ENCODE peak calls at places on chromosomes 7 and 10, in ten cellular contexts. C is heart left ventricle, Q is breast epithelium, O is uterus, J is body of pancreas, D is A549, L is erythroblast, X is lower leg skin, A is ovary, W is endothelial cell of umbilical vein. G is an unnamed sample.

GRCh38 chr7:30041526-30042269 is 13.5 kb downstream of the PLEKHA8 start:
- DNase-seq in W (no peak), Q (no peak), O (no peak), C (no peak), A (no peak), X (no peak), D (no peak), J (no peak), L (no peak), G (no peak)

GRCh38 chr10:69856601-69857166 is 55.0 kb downstream of the COL13A1 start:
- DNase-seq in L (no peak), A (no peak), Q (no peak), O (no peak), D (no peak), C (no peak), X (no peak), J (no peak), W (no peak), G (no peak)

GRCh38 chr10:133230387-133231195 is 574 bp downstream of the UTF1 start:
- DNase-seq in W (no peak), O (no peak), Q (no peak), X (no peak), L (peak), J (no peak), C (no peak), A (no peak), D (no peak), G (no peak)

GRCh38 chr10:624312-624604 is 65.2 kb downstream of the DIP2C start:
- DNase-seq in X (no peak), C (no peak), W (no peak), L (no peak), Q (no peak), A (no peak), D (no peak), O (no peak), J (no peak), G (no peak)

GRCh38 chr10:100518761-100519241 is 860 bp downstream of the SEC31B start:
- DNase-seq in C (peak), O (peak), W (peak), L (peak), Q (peak), X (no peak), A (peak), D (peak), J (peak), G (peak)

GRCh38 chr10:67539312-67539711 is 156.7 kb downstream of the CTNNA3 start:
- DNase-seq in O (no peak), Q (no peak), L (no peak), D (no peak), X (peak), J (no peak), W (no peak), A (no peak), C (no peak), G (no peak)

GRCh38 chr10:101305241-101306230 is 48.4 kb upstream of the BTRC start:
- DNase-seq in X (no peak), O (no peak), W (no peak), A (no peak), J (no peak), D (no peak), Q (no peak), C (no peak), L (no peak), G (no peak)

GRCh38 chr10:102645388-102645740 is 1.1 kb downstream of the TRIM8 start:
- DNase-seq in Q (peak), D (peak), A (peak), O (peak), L (peak), C (peak), J (peak), X (no peak), W (peak), G (no peak)

GRCh38 chr10:99711129-99711719 is 20.7 kb downstream of the COX15 start:
- DNase-seq in W (peak), A (peak), L (peak), X (no peak), D (peak), O (peak), C (no peak), Q (no peak), J (peak), G (peak)

GRCh38 chr7:67470256-67470751 is 473.7 kb downstream of the TYW1 start:
- DNase-seq in L (no peak), Q (no peak), W (no peak), D (no peak), J (no peak), A (no peak), O (no peak), C (no peak), X (no peak), G (no peak)

GRCh38 chr7:23468721-23469149 is 1.6 kb downstream of the IGF2BP3 start:
- DNase-seq in X (no peak), A (no peak), O (no peak), J (no peak), D (no peak), C (no peak), Q (no peak), W (peak), L (peak), G (no peak)

GRCh38 chr7:91515961-91516360 is 251.7 kb downstream of the FZD1 start:
- DNase-seq in L (no peak), J (no peak), D (no peak), C (no peak), W (no peak), A (no peak), X (no peak), Q (no peak), O (no peak), G (no peak)

GRCh38 chr7:21942955-21943354 is 2.7 kb downstream of the CDCA7L start:
- DNase-seq in O (no peak), L (no peak), D (no peak), C (no peak), X (no peak), W (no peak), J (no peak), A (no peak), Q (no peak), G (no peak)

GRCh38 chr10:5588080-5588453 is 63.3 kb downstream of the CALML3 start:
- DNase-seq in O (no peak), A (no peak), Q (no peak), C (no peak), J (no peak), L (no peak), W (no peak), D (no peak), X (no peak), G (no peak)

GRCh38 chr7:155296006-155296787 is 1.5 kb upstream of the INSIG1 start:
- DNase-seq in W (no peak), O (no peak), D (no peak), Q (no peak), A (no peak), C (no peak), X (no peak), J (peak), L (no peak), G (no peak)

GRCh38 chr10:50635286-50635685 is 11.5 kb upstream of the SGMS1 start:
- DNase-seq in O (no peak), W (peak), Q (no peak), L (no peak), X (no peak), D (no peak), A (no peak), J (no peak), C (no peak), G (peak)

GRCh38 chr7:97022451-97023306 is 2.0 kb downstream of the DLX5 start:
- DNase-seq in X (peak), A (no peak), J (no peak), C (no peak), W (no peak), D (no peak), Q (no peak), O (no peak), L (no peak), G (no peak)

GRCh38 chr7:22445140-22445722 is 54.8 kb downstream of the STEAP1B start:
- DNase-seq in W (peak), C (peak), J (peak), D (no peak), L (no peak), X (peak), Q (peak), A (peak), O (peak), G (peak)

GRCh38 chr7:138753611-138754010 is 44.2 kb upstream of the TMEM213 start:
- DNase-seq in L (no peak), Q (no peak), D (no peak), A (no peak), J (no peak), C (no peak), W (no peak), O (no peak), X (no peak), G (no peak)

GRCh38 chr7:112081778-112082177 is 124.4 kb downstream of the DOCK4 start:
- DNase-seq in O (no peak), J (no peak), W (no peak), Q (no peak), X (no peak), D (no peak), C (no peak), L (no peak), A (no peak), G (no peak)

GRCh38 chr7:17622443-17622842 is 317.9 kb downstream of the SNX13 start:
- DNase-seq in L (no peak), Q (no peak), J (no peak), O (no peak), C (no peak), X (no peak), D (no peak), A (no peak), W (no peak), G (no peak)

GRCh38 chr7:108094933-108095710 is 35.0 kb downstream of the LAMB4 start:
- DNase-seq in C (no peak), L (no peak), A (peak), Q (no peak), J (peak), O (peak), D (peak), W (peak), X (no peak), G (peak)

GRCh38 chr10:103661198-103661950 is 167.9 kb downstream of the NEURL1 start:
- DNase-seq in W (no peak), O (peak), C (peak), A (peak), L (peak), X (peak), Q (peak), J (peak), D (no peak), G (no peak)

GRCh38 chr7:134029-134428 is 58.3 kb upstream of the FAM20C start:
- DNase-seq in J (no peak), D (no peak), Q (no peak), C (peak), A (no peak), L (no peak), X (peak), W (no peak), O (no peak), G (no peak)

GRCh38 chr10:43202224-43202656 is 64.0 kb downstream of the CSGALNACT2 start:
- DNase-seq in O (peak), Q (peak), W (no peak), D (no peak), A (no peak), C (peak), L (peak), J (peak), X (peak), G (no peak)

DNA sequence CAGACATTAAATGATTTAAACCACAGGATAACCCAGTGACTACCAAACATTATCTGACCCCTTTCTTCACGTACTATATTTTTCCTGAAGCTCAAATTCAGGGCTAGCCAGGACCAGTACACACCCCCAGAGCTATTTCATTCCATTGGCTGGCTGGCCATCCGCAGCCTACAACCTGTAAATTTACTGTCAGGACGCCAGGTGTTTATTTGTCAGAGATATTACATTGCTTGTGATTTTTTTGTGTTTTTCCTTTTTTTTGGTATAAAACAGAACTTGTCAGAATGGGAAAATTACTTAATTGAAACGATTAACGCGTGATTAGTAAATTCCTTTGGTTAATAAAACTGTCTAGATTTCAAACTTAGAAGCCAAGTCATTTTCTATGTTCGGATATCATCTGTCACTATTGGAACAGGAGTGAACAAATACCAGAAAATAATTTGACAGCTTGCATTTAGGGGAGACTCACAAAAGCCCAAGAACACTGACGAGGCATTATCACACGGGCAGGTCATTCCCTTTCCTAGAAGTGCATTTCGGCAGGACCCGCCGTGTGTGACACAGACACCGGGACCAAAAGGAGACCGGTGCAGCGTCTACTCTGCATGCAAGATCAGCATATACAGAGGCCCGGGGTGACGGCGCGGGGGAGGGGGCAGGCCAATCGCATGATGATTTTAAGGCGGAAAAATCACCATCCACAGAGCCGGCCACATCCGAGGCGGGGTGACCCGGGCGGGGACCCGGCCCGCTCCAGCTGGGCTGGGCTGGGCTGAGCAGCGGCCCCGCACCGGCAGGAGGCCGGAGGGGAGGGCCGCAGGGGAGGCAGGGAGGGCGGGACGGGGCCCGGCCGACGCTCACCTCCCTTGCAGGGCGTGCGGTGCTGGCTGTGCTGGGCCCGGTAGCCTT is 926 bp downstream of the GLUD1 start:
- DNase-seq in L (peak), Q (peak), J (peak), A (peak), O (peak), W (peak), C (peak), X (peak), D (peak), G (peak)
- TF ChIP-seq POLR2A in L (no peak), Q (no peak), J (peak), A (no peak), O (no peak), W (no peak), C (no peak), X (no peak), D (no peak), G (no peak)

GRCh38 chr7:73621168-73622063 is 2.9 kb downstream of the MLXIPL start:
- DNase-seq in L (no peak), Q (no peak), C (no peak), D (no peak), J (no peak), W (no peak), A (no peak), O (no peak), X (no peak), G (no peak)
- TF ChIP-seq POLR2A in L (no peak), Q (no peak), C (no peak), D (no peak), J (no peak), W (no peak), A (no peak), O (no peak), X (no peak), G (no peak)

GRCh38 chr10:127552446-127552845 is 3.3 kb downstream of the NPS start:
- DNase-seq in D (no peak), W (no peak), L (no peak), J (no peak), O (no peak), C (no peak), A (no peak), X (no peak), Q (no peak), G (no peak)

GRCh38 chr10:127553431-127553830 is 4.3 kb downstream of the NPS start:
- DNase-seq in D (no peak), W (no peak), Q (no peak), J (no peak), X (no peak), A (no peak), C (no peak), O (no peak), L (no peak), G (no peak)

DNA sequence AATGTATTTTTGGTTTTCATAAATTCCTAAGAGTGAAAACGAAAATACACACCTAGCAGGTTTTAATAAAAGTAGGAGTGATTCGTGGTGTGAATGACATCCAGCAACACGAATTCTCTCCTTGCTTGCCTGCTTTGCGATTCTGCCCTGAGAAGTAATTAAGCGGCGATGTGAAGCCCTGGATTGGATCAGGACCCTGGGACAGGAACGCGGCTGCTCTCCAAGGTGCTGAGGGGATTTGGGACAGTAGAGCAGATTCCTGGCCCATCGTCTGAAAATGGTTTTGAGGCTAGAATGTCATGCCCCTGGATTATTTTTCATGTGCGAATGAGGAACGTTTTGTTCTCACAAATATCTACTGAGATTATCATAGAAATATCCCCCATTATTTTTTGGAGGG is 7.8 kb downstream of the NPS start:
- DNase-seq in X (no peak), D (no peak), O (no peak), J (no peak), A (no peak), W (no peak), C (no peak), Q (no peak), L (no peak), G (no peak)
- TF ChIP-seq POLR2A in X (no peak), D (no peak), O (no peak), J (no peak), A (no peak), W (no peak), C (no peak), Q (no peak), L (no peak), G (no peak)

DNA sequence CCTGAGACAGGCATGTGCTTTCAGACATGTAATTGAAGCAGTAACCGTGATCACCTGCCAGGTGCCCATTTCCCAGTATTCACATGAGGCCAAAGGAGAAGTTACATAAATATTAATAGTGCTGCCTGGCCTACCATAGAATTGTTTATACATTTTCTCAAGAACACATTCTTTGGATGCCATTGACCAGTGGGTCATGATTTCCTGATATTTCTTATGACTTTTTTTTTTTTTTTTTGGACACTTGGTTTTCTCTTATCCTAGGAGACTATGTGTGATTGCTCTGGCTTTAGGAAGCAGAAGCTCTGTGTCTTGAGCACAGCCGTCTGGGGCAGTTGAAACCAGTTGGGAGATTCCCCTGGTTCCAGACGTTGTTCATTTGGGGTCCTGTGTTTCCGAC is 143.9 kb upstream of the NPS start:
- DNase-seq in X (peak), L (no peak), A (no peak), Q (no peak), C (no peak), D (no peak), W (peak), J (no peak), O (no peak), G (peak)
- TF ChIP-seq POLR2A in X (no peak), L (no peak), A (no peak), Q (no peak), C (no peak), D (no peak), W (no peak), J (no peak), O (no peak), G (no peak)

DNA sequence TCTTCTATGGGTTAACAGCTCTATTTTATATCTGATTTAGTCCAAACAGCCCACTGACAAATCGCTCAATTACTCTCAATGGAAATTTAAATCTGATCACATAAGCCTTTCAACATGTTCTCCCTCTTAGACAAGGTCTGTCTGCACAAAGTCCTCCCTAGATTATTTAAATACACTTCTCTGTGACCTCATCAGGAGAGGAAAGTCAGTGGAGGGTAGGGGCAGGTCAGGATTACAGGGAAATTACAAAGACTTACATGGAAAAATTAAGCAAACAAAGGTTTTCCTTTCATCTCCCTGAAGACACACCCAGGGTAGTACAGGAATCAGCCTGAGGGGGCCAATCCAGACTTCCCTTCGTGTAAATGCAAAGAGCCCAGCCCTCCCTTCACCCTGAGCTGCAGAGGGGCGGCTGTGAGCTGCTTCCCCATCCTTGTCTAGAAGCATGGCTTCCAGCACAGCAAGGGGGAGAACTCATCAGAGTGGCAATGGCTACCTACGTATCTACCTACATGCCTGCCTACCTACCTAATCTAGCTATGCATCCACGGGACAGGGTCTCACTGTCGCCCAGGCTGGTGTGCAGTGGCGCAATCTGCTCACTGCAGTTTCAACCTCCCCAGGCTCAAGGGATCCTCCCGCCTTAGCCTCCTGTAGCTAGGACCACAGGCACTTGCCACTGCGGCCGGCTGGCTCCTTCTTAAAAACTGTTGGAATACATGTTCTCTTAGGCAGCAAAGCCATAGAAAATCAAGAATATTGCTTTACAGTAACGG is 33.3 kb downstream of the PITRM1 start:
- DNase-seq in D (peak), J (no peak), W (no peak), Q (no peak), X (no peak), C (no peak), L (no peak), O (no peak), A (no peak), G (no peak)
- TF ChIP-seq POLR2A in D (no peak), J (no peak), W (no peak), Q (no peak), X (no peak), C (no peak), L (no peak), O (no peak), A (no peak), G (no peak)

GRCh38 chr7:6729492-6730342 is 23.0 kb upstream of the ZNF12 start:
- DNase-seq in Q (peak), O (peak), C (peak), L (peak), J (peak), W (peak), X (peak), A (peak), D (peak), G (peak)
- TF ChIP-seq POLR2A in Q (peak), O (peak), C (peak), L (peak), J (peak), W (no peak), X (no peak), A (no peak), D (peak), G (peak)

GRCh38 chr10:126233182-126233581 is 155.1 kb downstream of the ADAM12 start:
- DNase-seq in J (no peak), O (no peak), Q (no peak), L (no peak), W (no peak), X (no peak), A (no peak), C (no peak), D (no peak), G (no peak)
- TF ChIP-seq POLR2A in J (no peak), O (no peak), Q (no peak), L (no peak), W (no peak), X (no peak), A (no peak), C (no peak), D (no peak), G (no peak)

GRCh38 chr10:68600041-68600778 is 40.1 kb downstream of the TET1 start:
- DNase-seq in L (peak), C (peak), J (peak), O (peak), A (peak), Q (peak), X (peak), W (peak), D (peak), G (peak)
- TF ChIP-seq POLR2A in L (peak), C (no peak), J (peak), O (no peak), A (no peak), Q (no peak), X (no peak), W (peak), D (peak), G (peak)

GRCh38 chr10:91409069-91409868 is 875 bp upstream of the HECTD2 start:
- DNase-seq in O (peak), D (peak), L (peak), W (peak), Q (peak), X (peak), C (peak), A (peak), J (peak), G (peak)
- TF ChIP-seq POLR2A in O (peak), D (peak), L (peak), W (peak), Q (peak), X (peak), C (peak), A (peak), J (peak), G (peak)